ENCODE peak calls at places on chromosomes 7 and 10, in nine cellular contexts. Q, O, S, W, A, K, J, G and Z are unnamed samples.

GRCh38 chr10:127375423-127375822 is 173.7 kb upstream of the NPS start:
- DNase-seq in S (no peak), Q (no peak), G (no peak), A (no peak), W (no peak), O (no peak), J (no peak), K (no peak), Z (no peak)

GRCh38 chr10:112977294-112977951 is 27.4 kb downstream of the TCF7L2 start:
- DNase-seq in A (no peak), O (no peak), S (no peak), G (no peak), W (no peak), J (no peak), K (no peak), Q (no peak), Z (no peak)

GRCh38 chr10:53269482-53269881 is 496.9 kb upstream of the MBL2 start:
- DNase-seq in W (no peak), K (no peak), A (no peak), Q (no peak), S (no peak), G (no peak), J (no peak), O (no peak), Z (no peak)

GRCh38 chr10:70843776-70844489 is 28.2 kb downstream of the SGPL1 start:
- DNase-seq in J (no peak), S (no peak), A (no peak), W (no peak), G (no peak), O (no peak), K (no peak), Q (no peak), Z (no peak)

GRCh38 chr7:138358850-138359341 is 101.2 kb upstream of the TRIM24 start:
- DNase-seq in J (no peak), A (no peak), K (no peak), W (no peak), O (no peak), S (no peak), Q (no peak), G (no peak), Z (no peak)

GRCh38 chr10:3754727-3755439 is 30.1 kb downstream of the KLF6 start:
- DNase-seq in S (no peak), K (peak), Q (peak), O (no peak), G (no peak), A (peak), W (no peak), J (no peak), Z (no peak)

GRCh38 chr7:105559926-105560325 is 21.4 kb downstream of the EFCAB10 start:
- DNase-seq in J (no peak), S (no peak), O (no peak), Q (no peak), W (no peak), K (no peak), G (no peak), A (no peak), Z (no peak)

GRCh38 chr10:43964486-43964885 is 315.8 kb upstream of the ZNF32 start:
- DNase-seq in G (no peak), O (no peak), Q (no peak), A (no peak), K (no peak), W (no peak), S (no peak), J (no peak), Z (no peak)

GRCh38 chr10:124719213-124719851 is 24.8 kb downstream of the FAM53B start:
- DNase-seq in S (peak), A (no peak), G (peak), W (peak), K (peak), O (peak), Q (peak), J (no peak), Z (no peak)

GRCh38 chr10:105769248-105770184 is 1128.4 kb downstream of the SORCS3 start:
- DNase-seq in O (no peak), K (no peak), Q (no peak), G (no peak), J (no peak), W (no peak), A (no peak), S (no peak), Z (no peak)

GRCh38 chr10:29634764-29635625 is at the start of gene SVIL:
- DNase-seq in W (no peak), O (no peak), K (no peak), A (peak), Q (peak), J (peak), S (no peak), G (no peak), Z (no peak)

GRCh38 chr10:6052247-6053221 is 9.6 kb downstream of the IL2RA start:
- DNase-seq in J (no peak), K (no peak), G (peak), S (no peak), W (peak), A (no peak), O (no peak), Q (no peak), Z (no peak)

GRCh38 chr7:34096135-34096775 is 190.9 kb downstream of the BMPER start:
- DNase-seq in G (no peak), A (no peak), O (no peak), J (peak), S (no peak), Q (peak), W (no peak), K (peak), Z (no peak)

GRCh38 chr7:120947980-120948379 is 2.6 kb upstream of the ING3 start:
- DNase-seq in G (no peak), J (no peak), W (no peak), Q (no peak), S (no peak), K (no peak), O (no peak), A (no peak), Z (no peak)

GRCh38 chr7:34748244-34749039 is 90.4 kb downstream of the NPSR1 start:
- DNase-seq in G (no peak), A (peak), Q (peak), J (peak), O (no peak), W (peak), K (peak), S (no peak), Z (no peak)

GRCh38 chr10:24665001-24665400 is 58.7 kb downstream of the ARHGAP21 start:
- DNase-seq in J (no peak), W (no peak), O (no peak), A (no peak), S (no peak), K (no peak), G (no peak), Q (no peak), Z (no peak)

GRCh38 chr7:77759294-77759889 is 38.8 kb downstream of the TMEM60 start:
- DNase-seq in S (peak), K (peak), G (peak), W (no peak), Q (peak), J (peak), O (peak), A (peak), Z (peak)

GRCh38 chr10:54815583-54815982 is 14.6 kb upstream of the PCDH15 start:
- DNase-seq in O (no peak), W (no peak), G (no peak), K (no peak), Q (no peak), A (no peak), S (no peak), J (no peak), Z (no peak)

GRCh38 chr10:75335191-75335590 is 66.4 kb downstream of the ZNF503 start:
- DNase-seq in Q (no peak), S (no peak), O (no peak), A (no peak), W (no peak), K (no peak), G (no peak), J (no peak), Z (no peak)

GRCh38 chr7:633381-634018 is 93.0 kb upstream of the DNAAF5 start:
- DNase-seq in W (peak), A (no peak), O (no peak), J (no peak), G (no peak), K (no peak), Q (no peak), S (no peak), Z (no peak)

GRCh38 chr10:132144086-132144485 is 42.7 kb upstream of the DPYSL4 start:
- DNase-seq in A (no peak), K (no peak), S (no peak), Q (no peak), O (peak), W (peak), J (no peak), G (no peak), Z (no peak)

GRCh38 chr7:158353606-158354570 is 233.7 kb downstream of the PTPRN2 start:
- DNase-seq in W (peak), A (peak), Q (peak), S (no peak), J (no peak), O (no peak), K (peak), G (no peak), Z (peak)

GRCh38 chr10:58267713-58268453 is at the start of gene IPMK:
- DNase-seq in O (peak), J (peak), S (peak), Q (peak), K (peak), W (peak), G (peak), A (peak), Z (peak)

DNA sequence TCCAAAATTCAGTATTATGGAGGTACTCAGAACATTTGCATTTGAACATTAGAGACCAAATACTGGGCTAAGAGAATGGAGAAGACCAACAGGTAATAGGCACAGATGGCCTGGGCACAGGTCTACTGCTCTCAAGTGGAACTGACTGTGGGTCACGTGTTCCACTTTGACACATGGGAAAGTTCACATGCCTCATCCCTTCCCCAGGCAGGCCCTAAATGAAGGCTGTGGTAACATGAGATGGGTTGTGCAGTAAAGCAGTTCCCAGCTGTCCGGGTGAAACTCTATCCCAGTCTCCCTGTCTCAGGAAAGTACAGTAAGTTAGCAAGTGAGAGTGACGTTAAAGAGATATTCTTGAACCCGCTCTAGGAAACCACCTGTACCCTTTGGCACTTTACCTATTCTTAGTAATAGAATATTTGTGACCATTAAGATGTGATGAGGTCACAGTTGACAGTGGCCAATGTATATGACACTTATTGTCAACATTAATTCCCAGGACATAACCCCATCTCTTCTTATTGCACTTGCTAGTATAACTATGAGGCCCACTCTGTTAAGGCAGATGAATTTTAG is 343.8 kb upstream of the AOAH start:
- DNase-seq in Q (no peak), W (no peak), O (no peak), G (peak), A (no peak), K (no peak), J (no peak), S (no peak), Z (no peak)
- TF ChIP-seq CTCF in Q (no peak), W (no peak), O (no peak), G (no peak), A (no peak), K (no peak), J (no peak), S (no peak), Z (no peak)

DNA sequence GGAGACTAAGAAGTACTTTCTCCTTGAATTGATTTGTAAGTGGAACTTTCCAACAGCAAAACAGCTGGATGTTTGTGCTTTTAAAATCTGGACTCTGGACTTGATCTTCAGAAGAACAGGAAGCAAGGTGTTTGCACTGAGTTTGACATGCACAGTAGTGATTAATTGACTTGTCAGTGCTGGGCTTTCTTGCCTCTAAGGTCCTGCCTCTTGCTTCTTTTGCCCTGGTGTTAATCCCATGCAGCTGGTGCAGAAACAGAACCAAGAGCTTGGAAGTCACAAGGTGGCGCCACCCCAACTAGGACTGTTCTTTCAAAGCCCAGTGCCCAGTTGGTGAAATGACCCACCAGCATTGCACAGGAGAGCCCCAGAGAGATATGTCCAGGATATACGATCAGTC is 66.8 kb upstream of the SEPHS1 start:
- DNase-seq in K (peak), J (no peak), Q (peak), O (peak), G (no peak), S (no peak), W (no peak), A (peak), Z (peak)
- TF ChIP-seq CTCF in K (no peak), J (peak), Q (peak), O (no peak), G (no peak), S (no peak), W (no peak), A (peak), Z (peak)

GRCh38 chr10:56357018-56357417 is 4.0 kb downstream of the ZWINT start:
- DNase-seq in K (no peak), W (no peak), Q (no peak), G (no peak), A (no peak), S (no peak), J (no peak), O (no peak), Z (no peak)

GRCh38 chr10:56346845-56347415 is 14.1 kb downstream of the ZWINT start:
- DNase-seq in J (no peak), K (no peak), Q (no peak), W (no peak), A (no peak), O (no peak), G (no peak), S (no peak), Z (no peak)

GRCh38 chr10:56349611-56350010 is 11.4 kb downstream of the ZWINT start:
- DNase-seq in G (no peak), S (no peak), A (no peak), Q (no peak), O (no peak), W (no peak), K (no peak), J (no peak), Z (no peak)

GRCh38 chr10:56348101-56348500 is 13.0 kb downstream of the ZWINT start:
- DNase-seq in O (no peak), J (no peak), G (no peak), Q (no peak), A (no peak), W (no peak), S (no peak), K (no peak), Z (no peak)

GRCh38 chr10:56351909-56352630 is 9.0 kb downstream of the ZWINT start:
- DNase-seq in J (no peak), G (no peak), S (no peak), A (no peak), O (no peak), W (no peak), K (no peak), Q (no peak), Z (no peak)
- TF ChIP-seq CTCF in J (no peak), G (no peak), S (no peak), A (no peak), O (no peak), W (no peak), K (no peak), Q (no peak), Z (no peak)

GRCh38 chr7:94295805-94296204 is 98.9 kb upstream of the COL1A2 start:
- DNase-seq in J (no peak), K (peak), W (no peak), G (no peak), S (no peak), A (peak), Q (peak), O (no peak), Z (no peak)
- TF ChIP-seq CTCF in J (peak), K (peak), W (no peak), G (no peak), S (no peak), A (peak), Q (peak), O (no peak), Z (peak)

GRCh38 chr10:133310789-133311188 is 2.1 kb downstream of the ZNF511 start:
- DNase-seq in Q (no peak), S (no peak), K (no peak), J (no peak), A (no peak), W (peak), G (no peak), O (no peak), Z (no peak)
- TF ChIP-seq CTCF in Q (no peak), S (no peak), K (no peak), J (no peak), A (no peak), W (no peak), G (no peak), O (no peak), Z (no peak)